ENCODE peak calls at places on chromosomes 11 and 22, in ten cellular contexts. W is fibroblast of lung, J is EL, F is NCI-H1105 treated with DMSO at 0.1 percent for 48 hours, I is neural crest cell, M is M059J, B is lower lobe of right lung, T is heart right ventricle, R is T-helper 1 cell, E is kidney glomerular epithelial cell. O is an unnamed sample.

GRCh38 chr11:131584694-131585592 is 214.5 kb downstream of the NTM start:
- DNase-seq in R (no peak), M (no peak), B (no peak), J (no peak), T (no peak), F (no peak), I (peak; percentile 35), W (peak; percentile 28), E (no peak), O (no peak)

GRCh38 chr11:115132829-115133228 is 371.4 kb downstream of the CADM1 start:
- DNase-seq in I (no peak), T (no peak), R (no peak), W (no peak), J (no peak), E (no peak), M (no peak), F (no peak), B (no peak), O (no peak)

GRCh38 chr11:1382429-1382828 is 7.3 kb upstream of the BRSK2 start:
- DNase-seq in B (peak; percentile 51), T (no peak), F (no peak), J (no peak), E (no peak), R (no peak), M (no peak), I (no peak), W (no peak), O (no peak)

GRCh38 chr11:114162719-114163123 is 103.2 kb downstream of the ZBTB16 start:
- DNase-seq in M (peak; percentile 96), F (peak; percentile 98), I (no peak), T (peak; percentile 95), E (peak; percentile 90), J (peak; percentile 94), B (peak; percentile 76), R (no peak), W (peak; percentile 100), O (no peak)

GRCh38 chr11:33893711-33894401 is 2.0 kb upstream of the LMO2 start:
- DNase-seq in W (no peak), M (no peak), E (no peak), T (no peak), J (no peak), R (peak; percentile 10), B (no peak), I (no peak), F (no peak), O (peak; percentile 15)

GRCh38 chr11:44892843-44893242 is 57.8 kb downstream of the TP53I11 start:
- DNase-seq in R (no peak), E (no peak), W (no peak), T (no peak), B (no peak), F (no peak), I (no peak), M (no peak), J (no peak), O (no peak)

GRCh38 chr11:69563946-69564780 is 76.8 kb upstream of the CCND1 start:
- DNase-seq in R (no peak), W (no peak), B (no peak), T (no peak), F (no peak), I (no peak), J (peak; percentile 64), M (peak; percentile 66), E (no peak), O (no peak)

GRCh38 chr22:38348751-38349496 is 31.7 kb upstream of the CSNK1E start:
- DNase-seq in J (no peak), I (no peak), M (no peak), T (no peak), W (no peak), F (no peak), R (no peak), B (no peak), E (no peak), O (no peak)

GRCh38 chr11:19551454-19551853 is 161.2 kb upstream of the NAV2 start:
- DNase-seq in I (no peak), M (no peak), B (no peak), R (no peak), E (no peak), W (peak; percentile 5), J (no peak), F (no peak), T (no peak), O (no peak)

GRCh38 chr11:15977116-15977515 is 379.2 kb downstream of the SOX6 start:
- DNase-seq in W (no peak), M (no peak), I (no peak), F (no peak), J (no peak), R (no peak), B (no peak), T (no peak), E (no peak), O (no peak)

GRCh38 chr22:21632237-21632895 is at the start of gene CCDC116:
- DNase-seq in T (no peak), W (no peak), B (peak; percentile 70), F (no peak), I (no peak), J (no peak), M (no peak), R (peak; percentile 70), E (no peak), O (peak; percentile 59)

GRCh38 chr11:95975343-95975742 is 51.4 kb upstream of the MTMR2 start:
- DNase-seq in W (no peak), T (no peak), J (no peak), E (no peak), B (peak; percentile 45), I (no peak), M (no peak), F (no peak), R (no peak), O (no peak)

GRCh38 chr11:2590131-2590950 is 109.5 kb downstream of the KCNQ1OT1 start:
- DNase-seq in W (no peak), I (no peak), E (no peak), T (no peak), F (no peak), B (peak; percentile 37), R (no peak), J (no peak), M (no peak), O (no peak)

GRCh38 chr11:85423331-85423730 is 203.8 kb downstream of the DLG2 start:
- DNase-seq in E (no peak), R (no peak), M (no peak), T (no peak), W (no peak), F (peak; percentile 16), B (no peak), J (no peak), I (no peak), O (no peak)

GRCh38 chr11:44143987-44144909 is 48.8 kb downstream of the EXT2 start:
- DNase-seq in T (no peak), M (peak; percentile 96), E (no peak), F (no peak), W (no peak), I (no peak), R (no peak), J (peak; percentile 32), B (no peak), O (no peak)

GRCh38 chr11:59184876-59185275 is 12.9 kb downstream of the DTX4 start:
- DNase-seq in E (no peak), M (no peak), F (no peak), W (no peak), T (no peak), R (no peak), J (no peak), B (no peak), I (peak; percentile 53), O (no peak)

GRCh38 chr11:44765026-44765595 is 38.3 kb downstream of the TSPAN18 start:
- DNase-seq in I (no peak), F (no peak), E (no peak), R (no peak), J (no peak), W (no peak), M (no peak), T (no peak), B (no peak), O (no peak)

GRCh38 chr11:115892016-115892415 is 387.8 kb upstream of the CADM1 start:
- DNase-seq in W (no peak), T (no peak), R (no peak), B (no peak), M (peak; percentile 87), E (peak; percentile 61), I (no peak), J (no peak), F (no peak), O (no peak)

GRCh38 chr22:42844756-42845155 is 12.3 kb downstream of the ARFGAP3 start:
- DNase-seq in T (no peak), I (no peak), R (no peak), W (peak; percentile 46), E (peak; percentile 22), F (no peak), B (no peak), M (peak; percentile 95), J (peak; percentile 90), O (no peak)

GRCh38 chr11:102216433-102217163 is 100.7 kb upstream of the BIRC3 start:
- DNase-seq in I (no peak), E (no peak), B (no peak), M (no peak), R (no peak), T (no peak), F (no peak), J (no peak), W (no peak), O (no peak)

GRCh38 chr11:70885721-70886305 is 366.6 kb downstream of the SHANK2 start:
- DNase-seq in W (no peak), F (no peak), I (no peak), R (no peak), T (no peak), M (no peak), B (no peak), E (no peak), J (no peak), O (no peak)

GRCh38 chr22:48579035-48579914 is 1248.4 kb downstream of the BRD1 start:
- DNase-seq in T (no peak), F (no peak), I (no peak), R (no peak), J (no peak), W (peak; percentile 20), B (peak; percentile 43), E (no peak), M (no peak), O (no peak)

GRCh38 chr11:79942071-79942470 is 501.2 kb upstream of the TENM4 start:
- DNase-seq in I (no peak), E (peak; percentile 41), R (no peak), W (no peak), T (no peak), J (no peak), B (no peak), F (peak; percentile 44), M (peak; percentile 5), O (no peak)

GRCh38 chr22:17359501-17359900 is 9.8 kb upstream of the CECR2 start:
- DNase-seq in I (no peak), T (no peak), B (no peak), F (no peak), M (peak; percentile 38), R (no peak), J (peak; percentile 7), W (no peak), E (no peak), O (no peak)

GRCh38 chr22:37930270-37930951 is 23.0 kb downstream of the C22orf23 start:
- DNase-seq in R (no peak), E (no peak), W (peak; percentile 40), M (no peak), I (no peak), B (no peak), T (no peak), F (no peak), J (peak; percentile 38), O (no peak)

GRCh38 chr11:15750535-15751297 is 605.6 kb downstream of the SOX6 start:
- DNase-seq in F (peak; percentile 99), E (no peak), J (no peak), I (no peak), B (no peak), M (no peak), W (no peak), T (no peak), R (no peak), O (no peak)

GRCh38 chr11:16846305-16846704 is 107.9 kb downstream of the C11orf58 start:
- DNase-seq in B (no peak), I (no peak), F (no peak), T (no peak), J (no peak), R (no peak), M (peak; percentile 20), E (no peak), W (peak; percentile 9), O (no peak)

GRCh38 chr11:10807629-10808552 is 835 bp downstream of the EIF4G2 start:
- DNase-seq in I (peak; percentile 28), B (peak; percentile 79), R (peak; percentile 43), J (peak; percentile 61), W (peak; percentile 52), M (peak; percentile 58), E (peak; percentile 17), F (peak; percentile 49), T (peak; percentile 86), O (peak; percentile 9)

O was measured in effector memory CD4-positive, alpha-beta T cell.